ENCODE peak calls at places on chromosome 11, in four cellular contexts. M is left cardiac atrium; S is stimulated activated CD4-positive, alpha-beta T cell treated with anti-CD3 and anti-CD28 coated beads, Interleukin-1b, Interleukin-23, amount 100 ng/mL, for 1 hour; Z is neural crest cell. A is an unnamed sample.

GRCh38 chr11:6928916-6929315 is 2.7 kb downstream of the ZNF215 start:
- DNase-seq in M (no peak), S (no peak), Z (no peak), A (no peak)

GRCh38 chr11:63999349-64000025 is 13.2 kb downstream of the OTUB1 start:
- DNase-seq in M (peak), S (no peak), Z (peak), A (no peak)

GRCh38 chr11:79375818-79376550 is 64.8 kb downstream of the TENM4 start:
- DNase-seq in M (no peak), S (no peak), Z (no peak), A (no peak)

GRCh38 chr11:118608268-118609214 is 1.1 kb downstream of the PHLDB1 start:
- DNase-seq in M (peak), S (peak), Z (no peak), A (peak)

GRCh38 chr11:60739114-60739513 is 14.6 kb downstream of the MS4A18 start:
- DNase-seq in M (no peak), S (no peak), Z (no peak), A (no peak)

GRCh38 chr11:105032495-105032894 is 2.4 kb downstream of the CASP1 start:
- DNase-seq in M (no peak), S (no peak), Z (no peak), A (no peak)

GRCh38 chr11:111540114-111540920 is at the start of gene LAYN:
- DNase-seq in M (peak), S (no peak), Z (peak), A (no peak)

GRCh38 chr11:27423125-27423524 is 49.5 kb downstream of the LGR4 start:
- DNase-seq in M (peak), S (no peak), Z (no peak), A (no peak)

GRCh38 chr11:20363500-20364411 is at the start of gene HTATIP2:
- DNase-seq in M (peak), S (peak), Z (peak), A (peak)

GRCh38 chr11:10930961-10931760 is 73.3 kb upstream of the ZBED5 start:
- DNase-seq in M (peak), S (no peak), Z (peak), A (no peak)

GRCh38 chr11:118914178-118914918 is 11.4 kb downstream of the BCL9L start:
- DNase-seq in M (no peak), S (no peak), Z (no peak), A (no peak)

GRCh38 chr11:88779551-88779950 is 286.2 kb downstream of the GRM5 start:
- DNase-seq in M (no peak), S (no peak), Z (no peak), A (no peak)

GRCh38 chr11:63445720-63446119 is 45.2 kb downstream of the PLAAT5 start:
- DNase-seq in M (no peak), S (no peak), Z (no peak), A (no peak)

GRCh38 chr11:123945132-123945531 is 1.5 kb upstream of the OR6T1 start:
- DNase-seq in M (no peak), S (no peak), Z (no peak), A (no peak)

GRCh38 chr11:126538071-126538470 is 182.6 kb downstream of the ST3GAL4 start:
- DNase-seq in M (no peak), S (no peak), Z (no peak), A (no peak)

GRCh38 chr11:47447906-47448305 is 1.0 kb downstream of the RAPSN start:
- DNase-seq in M (no peak), S (no peak), Z (no peak), A (no peak)

GRCh38 chr11:113730887-113731726 is 25.0 kb upstream of the TMPRSS5 start:
- DNase-seq in M (no peak), S (no peak), Z (peak), A (no peak)

GRCh38 chr11:91932151-91932821 is 292.3 kb upstream of the FAT3 start:
- DNase-seq in M (no peak), S (no peak), Z (no peak), A (no peak)

GRCh38 chr11:72058416-72059034 is 21.8 kb downstream of the NUMA1 start:
- DNase-seq in M (no peak), S (no peak), Z (no peak), A (no peak)

GRCh38 chr11:44622721-44623258 is 57.3 kb downstream of the CD82 start:
- DNase-seq in M (no peak), S (no peak), Z (no peak), A (peak)

GRCh38 chr11:110087820-110088534 is 5.2 kb upstream of the ZC3H12C start:
- DNase-seq in M (no peak), S (no peak), Z (no peak), A (no peak)

GRCh38 chr11:93089474-93090102 is 108.2 kb downstream of the SLC36A4 start:
- DNase-seq in M (peak), S (no peak), Z (no peak), A (no peak)

GRCh38 chr11:13440100-13440855 is 22.7 kb downstream of the BTBD10 start:
- DNase-seq in M (peak), S (no peak), Z (no peak), A (no peak)